ENCODE peak calls at places on chromosomes 1 and 21, in five cellular contexts. One of them, this sample, is unnamed.
A peak's percentile ranks its signal among the peaks of the same experiment; 100 is the strongest.

GRCh38 chr1:86965012-86965826 is 50.8 kb downstream of the HS2ST1 start:
- DNase-seq in K562: peak; percentile 24
- DNase-seq in HCT116: peak; percentile 23
- DNase-seq in H1: no peak
- DNase-seq in HepG2: peak; percentile 46
- DNase-seq in this sample: no peak

GRCh38 chr1:209646558-209646957 is 5.7 kb downstream of the LAMB3 start:
- DNase-seq in K562: no peak
- DNase-seq in H1: no peak
- DNase-seq in HCT116: no peak
- DNase-seq in HepG2: no peak
- DNase-seq in this sample: peak; percentile 52

GRCh38 chr1:194512361-194512760 is 1325.9 kb upstream of the B3GALT2 start:
- DNase-seq in HepG2: no peak
- DNase-seq in HCT116: no peak
- DNase-seq in H1: no peak
- DNase-seq in K562: no peak
- DNase-seq in this sample: no peak

GRCh38 chr1:7404046-7404742 is 366.9 kb upstream of the VAMP3 start:
- DNase-seq in K562: no peak
- DNase-seq in HepG2: no peak
- DNase-seq in HCT116: no peak
- DNase-seq in H1: no peak
- DNase-seq in this sample: no peak

GRCh38 chr21:34640858-34641257 is 25.9 kb upstream of the RCAN1 start:
- DNase-seq in H1: no peak
- DNase-seq in HepG2: no peak
- DNase-seq in HCT116: no peak
- DNase-seq in K562: no peak
- DNase-seq in this sample: no peak

GRCh38 chr1:22044690-22045420 is 7.7 kb upstream of the CDC42 start:
- DNase-seq in K562: no peak
- DNase-seq in H1: no peak
- DNase-seq in HepG2: no peak
- DNase-seq in HCT116: no peak
- DNase-seq in this sample: no peak

GRCh38 chr1:91273875-91274274 is 130.8 kb downstream of the HFM1 start:
- DNase-seq in K562: no peak
- DNase-seq in HepG2: no peak
- DNase-seq in H1: no peak
- DNase-seq in HCT116: no peak
- DNase-seq in this sample: no peak

GRCh38 chr1:205961405-205961804 is 18.1 kb upstream of the SLC26A9 start:
- DNase-seq in HepG2: no peak
- DNase-seq in K562: no peak
- DNase-seq in H1: no peak
- DNase-seq in HCT116: no peak
- DNase-seq in this sample: no peak

GRCh38 chr1:944341-945325 is 14.4 kb downstream of the NOC2L start:
- DNase-seq in H1: no peak
- DNase-seq in HepG2: no peak
- DNase-seq in HCT116: no peak
- DNase-seq in K562: no peak
- DNase-seq in this sample: no peak

GRCh38 chr1:234619794-234620247 is 9.8 kb upstream of the IRF2BP2 start:
- DNase-seq in HepG2: peak; percentile 97
- DNase-seq in H1: no peak
- DNase-seq in K562: no peak
- DNase-seq in HCT116: no peak
- DNase-seq in this sample: no peak

GRCh38 chr1:205528887-205529825 is 24.7 kb downstream of the CDK18 start:
- DNase-seq in HCT116: peak; percentile 19
- DNase-seq in HepG2: no peak
- DNase-seq in H1: peak; percentile 56
- DNase-seq in K562: peak; percentile 92
- DNase-seq in this sample: peak; percentile 94

GRCh38 chr1:22584001-22584557 is 20.8 kb downstream of the EPHA8 start:
- DNase-seq in HCT116: no peak
- DNase-seq in HepG2: no peak
- DNase-seq in H1: no peak
- DNase-seq in K562: no peak
- DNase-seq in this sample: no peak

GRCh38 chr1:183255073-183255472 is 69.0 kb downstream of the LAMC2 start:
- DNase-seq in H1: no peak
- DNase-seq in HepG2: no peak
- DNase-seq in K562: no peak
- DNase-seq in HCT116: no peak
- DNase-seq in this sample: no peak
- TF ChIP-seq SP1 in H1: no peak
- TF ChIP-seq SP1 in HepG2: no peak
- TF ChIP-seq SP1 in K562: no peak
- TF ChIP-seq SP1 in HCT116: no peak
- TF ChIP-seq SP1 in this sample: no peak

GRCh38 chr1:15153842-15154479 is 414 bp downstream of the TMEM51 start:
- DNase-seq in HCT116: no peak
- DNase-seq in H1: no peak
- DNase-seq in K562: peak; percentile 78
- DNase-seq in HepG2: no peak
- DNase-seq in this sample: peak; percentile 85
- TF ChIP-seq CTCF in HCT116: peak; percentile 66
- TF ChIP-seq CTCF in H1: peak; percentile 71
- TF ChIP-seq CTCF in K562: peak; percentile 62
- TF ChIP-seq CTCF in HepG2: peak; percentile 75
- TF ChIP-seq CTCF in this sample: peak; percentile 73

DNA sequence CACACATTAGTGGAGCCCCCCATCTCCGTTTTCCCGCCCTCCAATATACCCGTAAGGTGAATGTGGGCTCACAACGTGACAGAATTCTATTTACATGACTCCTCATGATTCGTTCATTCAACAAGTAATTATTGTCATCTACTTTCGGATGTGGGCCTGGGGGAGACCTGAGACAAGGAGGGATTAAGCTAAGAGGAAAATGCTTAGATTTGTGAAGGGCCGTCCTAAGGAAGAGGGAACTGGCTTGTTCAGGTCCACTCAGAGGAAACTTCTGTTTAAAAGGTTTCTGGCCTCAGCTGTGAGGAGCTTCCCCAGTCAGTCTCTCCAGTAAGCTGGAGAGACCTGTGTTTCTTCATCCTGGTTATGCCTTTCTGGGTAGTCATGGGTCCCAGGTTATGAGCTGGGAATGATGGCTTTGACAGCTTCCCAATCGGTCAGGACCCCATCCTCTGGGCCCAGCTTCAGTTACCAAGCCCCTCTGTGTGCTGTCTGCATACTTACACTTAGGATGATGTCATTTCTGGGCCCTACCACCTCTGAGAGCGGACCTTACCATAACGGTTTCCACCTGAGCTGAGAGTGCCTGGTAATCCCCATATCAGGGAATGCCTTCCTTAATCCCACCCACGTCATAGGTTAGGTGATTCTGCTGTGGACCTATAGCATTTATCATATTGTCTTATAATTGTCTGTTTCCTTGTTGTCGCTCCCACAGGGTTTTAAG is 687 bp upstream of the ERI3 start:
- DNase-seq in H1: no peak
- DNase-seq in HCT116: no peak
- DNase-seq in K562: no peak
- DNase-seq in HepG2: no peak
- DNase-seq in this sample: no peak
- TF ChIP-seq SP1 in H1: no peak
- TF ChIP-seq SP1 in HCT116: no peak
- TF ChIP-seq SP1 in K562: peak; percentile 12
- TF ChIP-seq SP1 in HepG2: no peak
- TF ChIP-seq SP1 in this sample: no peak

DNA sequence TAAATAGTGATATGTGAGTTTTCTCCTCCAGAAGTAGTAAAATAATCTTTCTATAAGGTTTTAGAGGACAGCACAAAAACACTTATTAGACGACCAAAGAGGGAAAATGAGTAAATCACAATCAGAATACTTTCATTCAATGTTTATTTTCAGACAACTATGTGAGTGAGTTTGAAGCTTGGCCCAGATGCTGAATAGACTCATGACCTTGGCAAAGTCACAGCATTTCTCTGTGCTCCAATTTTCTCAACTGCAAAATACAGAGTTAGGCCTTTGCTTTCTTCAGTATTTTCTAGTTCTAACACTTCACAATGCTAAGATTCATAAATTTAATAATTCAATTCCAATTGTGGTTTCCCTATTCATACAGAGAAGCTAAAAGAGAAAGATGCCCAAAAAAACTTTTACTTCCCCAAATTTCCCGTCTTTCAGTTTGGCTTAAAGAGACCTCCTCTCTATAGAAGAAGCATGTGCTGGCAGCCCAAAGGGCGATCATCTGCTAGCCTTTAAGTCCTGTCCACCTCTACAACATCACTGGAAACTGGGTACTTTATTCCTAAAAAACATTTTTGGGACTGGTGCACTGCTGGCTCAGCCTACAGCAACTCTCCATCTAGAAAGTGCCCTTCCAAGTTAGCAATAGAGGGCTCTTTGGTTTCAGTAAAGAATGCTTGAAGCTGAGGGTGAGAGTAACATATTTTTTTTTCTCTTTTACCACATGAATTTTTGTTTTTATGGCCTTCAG is 116.8 kb upstream of the GORAB start:
- DNase-seq in HCT116: no peak
- DNase-seq in H1: no peak
- DNase-seq in K562: no peak
- DNase-seq in HepG2: no peak
- DNase-seq in this sample: no peak
- TF ChIP-seq CTCF in HCT116: no peak
- TF ChIP-seq CTCF in H1: no peak
- TF ChIP-seq CTCF in K562: no peak
- TF ChIP-seq CTCF in HepG2: no peak
- TF ChIP-seq CTCF in this sample: no peak

GRCh38 chr1:58767143-58767542 is 16.7 kb downstream of the JUN start:
- DNase-seq in H1: no peak
- DNase-seq in K562: no peak
- DNase-seq in HepG2: no peak
- DNase-seq in HCT116: no peak
- DNase-seq in this sample: no peak

GRCh38 chr1:58765016-58765415 is 18.8 kb downstream of the JUN start:
- DNase-seq in H1: no peak
- DNase-seq in HCT116: no peak
- DNase-seq in K562: no peak
- DNase-seq in HepG2: no peak
- DNase-seq in this sample: no peak

GRCh38 chr1:58762806-58763205 is 21.0 kb downstream of the JUN start:
- DNase-seq in H1: no peak
- DNase-seq in K562: no peak
- DNase-seq in HepG2: no peak
- DNase-seq in HCT116: no peak
- DNase-seq in this sample: no peak

GRCh38 chr1:58763214-58763613 is 20.6 kb downstream of the JUN start:
- DNase-seq in K562: no peak
- DNase-seq in H1: no peak
- DNase-seq in HepG2: peak; percentile 82
- DNase-seq in HCT116: no peak
- DNase-seq in this sample: no peak

GRCh38 chr1:58764294-58764978 is 19.4 kb downstream of the JUN start:
- DNase-seq in H1: no peak
- DNase-seq in HCT116: no peak
- DNase-seq in K562: no peak
- DNase-seq in HepG2: no peak
- DNase-seq in this sample: no peak
- TF ChIP-seq SP1 in H1: no peak
- TF ChIP-seq SP1 in HCT116: no peak
- TF ChIP-seq SP1 in K562: no peak
- TF ChIP-seq SP1 in HepG2: no peak
- TF ChIP-seq SP1 in this sample: no peak

GRCh38 chr1:238710697-238711096 is 675.7 kb upstream of the CHRM3 start:
- DNase-seq in HCT116: no peak
- DNase-seq in HepG2: no peak
- DNase-seq in K562: no peak
- DNase-seq in H1: peak; percentile 13
- DNase-seq in this sample: peak; percentile 15
- TF ChIP-seq CTCF in HCT116: no peak
- TF ChIP-seq CTCF in HepG2: no peak
- TF ChIP-seq CTCF in K562: no peak
- TF ChIP-seq CTCF in H1: no peak
- TF ChIP-seq CTCF in this sample: no peak

GRCh38 chr21:44487831-44488230 is 32.5 kb downstream of the LRRC3 start:
- DNase-seq in HCT116: peak; percentile 28
- DNase-seq in K562: peak; percentile 66
- DNase-seq in H1: peak; percentile 43
- DNase-seq in HepG2: peak; percentile 30
- DNase-seq in this sample: peak; percentile 78
- TF ChIP-seq SP1 in HCT116: no peak
- TF ChIP-seq SP1 in K562: no peak
- TF ChIP-seq SP1 in H1: no peak
- TF ChIP-seq SP1 in HepG2: no peak
- TF ChIP-seq SP1 in this sample: no peak

DNA sequence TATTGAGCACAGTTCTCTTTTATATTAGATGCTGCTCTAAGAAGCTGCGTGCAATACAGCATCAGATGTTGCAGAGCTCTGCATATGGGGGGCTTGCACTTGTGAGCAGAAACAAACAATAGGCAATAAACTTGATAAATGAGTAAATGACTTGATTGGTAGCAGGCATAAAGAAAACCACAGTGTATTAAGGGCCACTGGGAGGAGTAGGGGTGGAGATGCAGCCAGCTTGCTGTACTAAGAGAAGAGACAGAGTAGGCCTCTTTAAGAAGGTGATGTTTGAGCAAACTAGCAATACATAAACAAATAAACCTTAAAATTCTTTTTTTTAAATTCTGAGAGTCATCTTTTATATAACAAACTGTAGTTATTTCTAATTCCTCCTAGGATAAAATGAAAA is 598.5 kb upstream of the ADAMTS5 start:
- DNase-seq in HCT116: no peak
- DNase-seq in K562: no peak
- DNase-seq in H1: no peak
- DNase-seq in HepG2: no peak
- DNase-seq in this sample: no peak
- TF ChIP-seq CTCF in HCT116: no peak
- TF ChIP-seq CTCF in K562: no peak
- TF ChIP-seq CTCF in H1: no peak
- TF ChIP-seq CTCF in HepG2: no peak
- TF ChIP-seq CTCF in this sample: no peak

GRCh38 chr1:227793948-227794812 is 21.3 kb upstream of the PRSS38 start:
- DNase-seq in K562: peak; percentile 9
- DNase-seq in HepG2: no peak
- DNase-seq in H1: peak; percentile 43
- DNase-seq in HCT116: no peak
- DNase-seq in this sample: peak; percentile 73
- TF ChIP-seq SP1 in K562: no peak
- TF ChIP-seq SP1 in HepG2: no peak
- TF ChIP-seq SP1 in H1: peak; percentile 22
- TF ChIP-seq SP1 in HCT116: no peak
- TF ChIP-seq SP1 in this sample: no peak

This sample was measured in WTC11.